ENCODE peak calls at places on chromosomes 12 and 14, in five cellular contexts. One of them, this sample, is unnamed.
A peak's percentile ranks its signal among the peaks of the same experiment; 100 is the strongest.

GRCh38 chr12:67630373-67631088 is 18.0 kb upstream of the DYRK2 start:
- DNase-seq in cardiac fibroblast: peak; percentile 25
- DNase-seq in WTC11: peak; percentile 30
- DNase-seq in GM13976: no peak
- DNase-seq in activated naive CD8-positive, alpha-beta T cell treated with anti-CD3 and anti-CD28 coated beads, Interleukin-2, amount 50 U/mL, for 24 hours: peak; percentile 80
- DNase-seq in this sample: peak; percentile 26

GRCh38 chr14:102452302-102452701 is 57.3 kb downstream of the ANKRD9 start:
- DNase-seq in WTC11: no peak
- DNase-seq in GM13976: no peak
- DNase-seq in activated naive CD8-positive, alpha-beta T cell treated with anti-CD3 and anti-CD28 coated beads, Interleukin-2, amount 50 U/mL, for 24 hours: no peak
- DNase-seq in cardiac fibroblast: no peak
- DNase-seq in this sample: no peak

GRCh38 chr12:24681570-24681969 is 267.3 kb downstream of the BCAT1 start:
- DNase-seq in WTC11: no peak
- DNase-seq in GM13976: no peak
- DNase-seq in activated naive CD8-positive, alpha-beta T cell treated with anti-CD3 and anti-CD28 coated beads, Interleukin-2, amount 50 U/mL, for 24 hours: no peak
- DNase-seq in cardiac fibroblast: no peak
- DNase-seq in this sample: no peak

GRCh38 chr14:57526942-57527341 is 33.3 kb upstream of the CCDC198 start:
- DNase-seq in GM13976: no peak
- DNase-seq in activated naive CD8-positive, alpha-beta T cell treated with anti-CD3 and anti-CD28 coated beads, Interleukin-2, amount 50 U/mL, for 24 hours: no peak
- DNase-seq in cardiac fibroblast: no peak
- DNase-seq in WTC11: peak; percentile 70
- DNase-seq in this sample: peak; percentile 43

GRCh38 chr12:109739747-109740693 is 26.4 kb downstream of the FAM222A start:
- DNase-seq in activated naive CD8-positive, alpha-beta T cell treated with anti-CD3 and anti-CD28 coated beads, Interleukin-2, amount 50 U/mL, for 24 hours: no peak
- DNase-seq in WTC11: peak; percentile 69
- DNase-seq in GM13976: no peak
- DNase-seq in cardiac fibroblast: no peak
- DNase-seq in this sample: peak; percentile 56

GRCh38 chr12:6074394-6074793 is 50.1 kb downstream of the VWF start:
- DNase-seq in GM13976: peak; percentile 51
- DNase-seq in cardiac fibroblast: no peak
- DNase-seq in WTC11: no peak
- DNase-seq in activated naive CD8-positive, alpha-beta T cell treated with anti-CD3 and anti-CD28 coated beads, Interleukin-2, amount 50 U/mL, for 24 hours: no peak
- DNase-seq in this sample: no peak

GRCh38 chr12:1706284-1707016 is 15.6 kb downstream of the ADIPOR2 start:
- DNase-seq in WTC11: no peak
- DNase-seq in activated naive CD8-positive, alpha-beta T cell treated with anti-CD3 and anti-CD28 coated beads, Interleukin-2, amount 50 U/mL, for 24 hours: peak; percentile 13
- DNase-seq in cardiac fibroblast: no peak
- DNase-seq in GM13976: no peak
- DNase-seq in this sample: no peak

GRCh38 chr12:69318225-69318624 is 30.0 kb upstream of the LYZ start:
- DNase-seq in GM13976: no peak
- DNase-seq in WTC11: no peak
- DNase-seq in cardiac fibroblast: no peak
- DNase-seq in activated naive CD8-positive, alpha-beta T cell treated with anti-CD3 and anti-CD28 coated beads, Interleukin-2, amount 50 U/mL, for 24 hours: no peak
- DNase-seq in this sample: no peak

GRCh38 chr14:72560331-72560730 is 333.6 kb downstream of the DPF3 start:
- DNase-seq in WTC11: no peak
- DNase-seq in cardiac fibroblast: no peak
- DNase-seq in activated naive CD8-positive, alpha-beta T cell treated with anti-CD3 and anti-CD28 coated beads, Interleukin-2, amount 50 U/mL, for 24 hours: no peak
- DNase-seq in GM13976: peak; percentile 8
- DNase-seq in this sample: no peak

GRCh38 chr12:32083489-32083888 is 23.2 kb upstream of the BICD1 start:
- DNase-seq in GM13976: no peak
- DNase-seq in WTC11: no peak
- DNase-seq in activated naive CD8-positive, alpha-beta T cell treated with anti-CD3 and anti-CD28 coated beads, Interleukin-2, amount 50 U/mL, for 24 hours: no peak
- DNase-seq in cardiac fibroblast: peak; percentile 72
- DNase-seq in this sample: no peak

GRCh38 chr14:74762917-74763802 is at the start of gene YLPM1:
- DNase-seq in GM13976: peak; percentile 95
- DNase-seq in WTC11: peak; percentile 87
- DNase-seq in activated naive CD8-positive, alpha-beta T cell treated with anti-CD3 and anti-CD28 coated beads, Interleukin-2, amount 50 U/mL, for 24 hours: peak; percentile 89
- DNase-seq in cardiac fibroblast: peak; percentile 99
- DNase-seq in this sample: peak; percentile 96

GRCh38 chr14:32226051-32226450 is 23.0 kb upstream of the RNU6-8 start:
- DNase-seq in WTC11: no peak
- DNase-seq in cardiac fibroblast: peak; percentile 13
- DNase-seq in activated naive CD8-positive, alpha-beta T cell treated with anti-CD3 and anti-CD28 coated beads, Interleukin-2, amount 50 U/mL, for 24 hours: no peak
- DNase-seq in GM13976: no peak
- DNase-seq in this sample: no peak

GRCh38 chr14:52080817-52081755 is 12.2 kb upstream of the NID2 start:
- DNase-seq in activated naive CD8-positive, alpha-beta T cell treated with anti-CD3 and anti-CD28 coated beads, Interleukin-2, amount 50 U/mL, for 24 hours: no peak
- DNase-seq in cardiac fibroblast: peak; percentile 88
- DNase-seq in WTC11: no peak
- DNase-seq in GM13976: no peak
- DNase-seq in this sample: no peak

GRCh38 chr14:100731011-100731670 is 4.4 kb downstream of the DLK1 start:
- DNase-seq in activated naive CD8-positive, alpha-beta T cell treated with anti-CD3 and anti-CD28 coated beads, Interleukin-2, amount 50 U/mL, for 24 hours: no peak
- DNase-seq in WTC11: no peak
- DNase-seq in cardiac fibroblast: no peak
- DNase-seq in GM13976: no peak
- DNase-seq in this sample: no peak

GRCh38 chr14:68623307-68623706 is 169.6 kb downstream of the ZFP36L1 start:
- DNase-seq in GM13976: no peak
- DNase-seq in activated naive CD8-positive, alpha-beta T cell treated with anti-CD3 and anti-CD28 coated beads, Interleukin-2, amount 50 U/mL, for 24 hours: no peak
- DNase-seq in WTC11: no peak
- DNase-seq in cardiac fibroblast: no peak
- DNase-seq in this sample: no peak

GRCh38 chr14:38496092-38496491 is 240.2 kb upstream of the CLEC14A start:
- DNase-seq in GM13976: no peak
- DNase-seq in activated naive CD8-positive, alpha-beta T cell treated with anti-CD3 and anti-CD28 coated beads, Interleukin-2, amount 50 U/mL, for 24 hours: no peak
- DNase-seq in WTC11: no peak
- DNase-seq in cardiac fibroblast: no peak
- DNase-seq in this sample: no peak

GRCh38 chr12:112029326-112029725 is 16.1 kb downstream of the ERP29 start:
- DNase-seq in cardiac fibroblast: no peak
- DNase-seq in WTC11: no peak
- DNase-seq in activated naive CD8-positive, alpha-beta T cell treated with anti-CD3 and anti-CD28 coated beads, Interleukin-2, amount 50 U/mL, for 24 hours: no peak
- DNase-seq in GM13976: no peak
- DNase-seq in this sample: no peak

GRCh38 chr14:75995372-75996041 is 9.9 kb downstream of the IFT43 start:
- DNase-seq in GM13976: no peak
- DNase-seq in activated naive CD8-positive, alpha-beta T cell treated with anti-CD3 and anti-CD28 coated beads, Interleukin-2, amount 50 U/mL, for 24 hours: no peak
- DNase-seq in cardiac fibroblast: peak; percentile 90
- DNase-seq in WTC11: no peak
- DNase-seq in this sample: no peak

GRCh38 chr12:127438512-127439244 is 828.3 kb upstream of the TMEM132C start:
- DNase-seq in WTC11: no peak
- DNase-seq in GM13976: no peak
- DNase-seq in cardiac fibroblast: no peak
- DNase-seq in activated naive CD8-positive, alpha-beta T cell treated with anti-CD3 and anti-CD28 coated beads, Interleukin-2, amount 50 U/mL, for 24 hours: no peak
- DNase-seq in this sample: no peak

GRCh38 chr12:86712425-86712843 is 456.2 kb upstream of the MGAT4C start:
- DNase-seq in GM13976: no peak
- DNase-seq in cardiac fibroblast: peak; percentile 98
- DNase-seq in WTC11: no peak
- DNase-seq in activated naive CD8-positive, alpha-beta T cell treated with anti-CD3 and anti-CD28 coated beads, Interleukin-2, amount 50 U/mL, for 24 hours: no peak
- DNase-seq in this sample: no peak

GRCh38 chr12:132490481-132491348 is 764 bp downstream of the FBRSL1 start:
- DNase-seq in cardiac fibroblast: peak; percentile 24
- DNase-seq in GM13976: no peak
- DNase-seq in activated naive CD8-positive, alpha-beta T cell treated with anti-CD3 and anti-CD28 coated beads, Interleukin-2, amount 50 U/mL, for 24 hours: no peak
- DNase-seq in WTC11: no peak
- DNase-seq in this sample: no peak

GRCh38 chr14:85223667-85224066 is 306.3 kb upstream of the FLRT2 start:
- DNase-seq in cardiac fibroblast: no peak
- DNase-seq in activated naive CD8-positive, alpha-beta T cell treated with anti-CD3 and anti-CD28 coated beads, Interleukin-2, amount 50 U/mL, for 24 hours: no peak
- DNase-seq in WTC11: no peak
- DNase-seq in GM13976: no peak
- DNase-seq in this sample: peak; percentile 36

GRCh38 chr12:116964004-116964739 is 53.4 kb downstream of the FBXW8 start:
- DNase-seq in GM13976: no peak
- DNase-seq in WTC11: no peak
- DNase-seq in cardiac fibroblast: no peak
- DNase-seq in activated naive CD8-positive, alpha-beta T cell treated with anti-CD3 and anti-CD28 coated beads, Interleukin-2, amount 50 U/mL, for 24 hours: no peak
- DNase-seq in this sample: no peak

GRCh38 chr12:79155703-79156102 is 291.1 kb downstream of the SYT1 start:
- DNase-seq in WTC11: no peak
- DNase-seq in cardiac fibroblast: peak; percentile 45
- DNase-seq in activated naive CD8-positive, alpha-beta T cell treated with anti-CD3 and anti-CD28 coated beads, Interleukin-2, amount 50 U/mL, for 24 hours: no peak
- DNase-seq in GM13976: no peak
- DNase-seq in this sample: no peak

GRCh38 chr14:38238332-38238731 is 17.6 kb downstream of the CLEC14A start:
- DNase-seq in activated naive CD8-positive, alpha-beta T cell treated with anti-CD3 and anti-CD28 coated beads, Interleukin-2, amount 50 U/mL, for 24 hours: no peak
- DNase-seq in GM13976: no peak
- DNase-seq in WTC11: no peak
- DNase-seq in cardiac fibroblast: no peak
- DNase-seq in this sample: no peak

GRCh38 chr12:12872934-12873275 is 18.5 kb upstream of the GPRC5A start:
- DNase-seq in activated naive CD8-positive, alpha-beta T cell treated with anti-CD3 and anti-CD28 coated beads, Interleukin-2, amount 50 U/mL, for 24 hours: no peak
- DNase-seq in WTC11: no peak
- DNase-seq in GM13976: no peak
- DNase-seq in cardiac fibroblast: no peak
- DNase-seq in this sample: no peak

GRCh38 chr12:114476159-114476558 is 70.2 kb upstream of the TBX5 start:
- DNase-seq in GM13976: no peak
- DNase-seq in cardiac fibroblast: peak; percentile 68
- DNase-seq in activated naive CD8-positive, alpha-beta T cell treated with anti-CD3 and anti-CD28 coated beads, Interleukin-2, amount 50 U/mL, for 24 hours: no peak
- DNase-seq in WTC11: no peak
- DNase-seq in this sample: peak; percentile 13

GRCh38 chr12:5516781-5517180 is 84.9 kb downstream of the NTF3 start:
- DNase-seq in cardiac fibroblast: no peak
- DNase-seq in activated naive CD8-positive, alpha-beta T cell treated with anti-CD3 and anti-CD28 coated beads, Interleukin-2, amount 50 U/mL, for 24 hours: no peak
- DNase-seq in WTC11: no peak
- DNase-seq in GM13976: no peak
- DNase-seq in this sample: peak; percentile 81

GRCh38 chr14:95527392-95528002 is 7.4 kb upstream of the GLRX5 start:
- DNase-seq in activated naive CD8-positive, alpha-beta T cell treated with anti-CD3 and anti-CD28 coated beads, Interleukin-2, amount 50 U/mL, for 24 hours: peak; percentile 57
- DNase-seq in WTC11: no peak
- DNase-seq in GM13976: no peak
- DNase-seq in cardiac fibroblast: peak; percentile 87
- DNase-seq in this sample: no peak

GRCh38 chr14:93892923-93893549 is 34.1 kb upstream of the FAM181A start:
- DNase-seq in GM13976: peak; percentile 82
- DNase-seq in activated naive CD8-positive, alpha-beta T cell treated with anti-CD3 and anti-CD28 coated beads, Interleukin-2, amount 50 U/mL, for 24 hours: peak; percentile 85
- DNase-seq in WTC11: peak; percentile 93
- DNase-seq in cardiac fibroblast: peak; percentile 69
- DNase-seq in this sample: peak; percentile 86